ENCODE peak calls at places on chromosomes 7 and 10, in eight cellular contexts. G, P, W, E, J, I, V and A are unnamed samples. For H3K27me3, the result is how much of the 10 kb centered on the place peaks cover.

GRCh38 chr10:110168601-110169481 is 38.6 kb upstream of the MXI1 start:
- DNase-seq in G (no peak), P (peak), W (no peak), E (no peak), J (peak), I (no peak), V (no peak), A (no peak)

GRCh38 chr7:150420242-150420641 is 30.2 kb upstream of the GIMAP8 start:
- DNase-seq in G (no peak), P (no peak), W (no peak), E (no peak), J (no peak), I (no peak), V (no peak), A (no peak)

GRCh38 chr10:46293832-46294640 is 7.2 kb downstream of the ANTXRL start:
- DNase-seq in G (no peak), P (no peak), W (no peak), E (no peak), J (no peak), I (no peak), V (no peak), A (no peak)

GRCh38 chr7:158957921-158958471 is 101.6 kb downstream of the DYNC2I1 start:
- DNase-seq in G (no peak), P (peak), W (no peak), E (no peak), J (no peak), I (peak), V (no peak), A (no peak)

GRCh38 chr10:110042181-110042580 is 34.4 kb downstream of the ADD3 start:
- DNase-seq in G (peak), P (no peak), W (no peak), E (no peak), J (no peak), I (no peak), V (no peak), A (no peak)

GRCh38 chr7:45924283-45924682 is 3.2 kb upstream of the IGFBP3 start:
- DNase-seq in G (peak), P (no peak), W (no peak), E (no peak), J (no peak), I (no peak), V (no peak), A (no peak)

GRCh38 chr10:78579995-78580394 is 488.8 kb upstream of the ZMIZ1 start:
- DNase-seq in G (no peak), P (no peak), W (no peak), E (peak), J (peak), I (no peak), V (no peak), A (no peak)

GRCh38 chr10:16893664-16894063 is 76.4 kb upstream of the RSU1 start:
- DNase-seq in G (no peak), P (no peak), W (no peak), E (no peak), J (no peak), I (no peak), V (peak), A (no peak)

GRCh38 chr7:42238709-42239395 is 1.8 kb upstream of the GLI3 start:
- DNase-seq in G (peak), P (peak), W (no peak), E (peak), J (no peak), I (no peak), V (no peak), A (peak)

GRCh38 chr7:11507929-11508328 is 324.1 kb downstream of the THSD7A start:
- DNase-seq in G (no peak), P (peak), W (no peak), E (no peak), J (no peak), I (no peak), V (no peak), A (no peak)

GRCh38 chr10:102400598-102401321 is 5.3 kb downstream of the NFKB2 start:
- DNase-seq in G (no peak), P (no peak), W (no peak), E (peak), J (no peak), I (no peak), V (no peak), A (no peak)

GRCh38 chr10:35058686-35059085 is 31.5 kb downstream of the CUL2 start:
- DNase-seq in G (no peak), P (no peak), W (no peak), E (no peak), J (no peak), I (no peak), V (no peak), A (no peak)

GRCh38 chr10:77857272-77857671 is 69.3 kb downstream of the DLG5 start:
- DNase-seq in G (no peak), P (no peak), W (no peak), E (no peak), J (no peak), I (peak), V (no peak), A (no peak)

GRCh38 chr10:601356-601963 is 88.0 kb downstream of the DIP2C start:
- DNase-seq in G (no peak), P (no peak), W (no peak), E (no peak), J (no peak), I (no peak), V (no peak), A (no peak)

GRCh38 chr10:62437696-62438095 is 63.5 kb downstream of the ZNF365 start:
- DNase-seq in G (peak), P (peak), W (no peak), E (no peak), J (peak), I (no peak), V (no peak), A (no peak)

GRCh38 chr7:103547451-103548284 is 101.7 kb upstream of the SLC26A5 start:
- DNase-seq in G (no peak), P (no peak), W (no peak), E (no peak), J (no peak), I (no peak), V (no peak), A (no peak)

DNA sequence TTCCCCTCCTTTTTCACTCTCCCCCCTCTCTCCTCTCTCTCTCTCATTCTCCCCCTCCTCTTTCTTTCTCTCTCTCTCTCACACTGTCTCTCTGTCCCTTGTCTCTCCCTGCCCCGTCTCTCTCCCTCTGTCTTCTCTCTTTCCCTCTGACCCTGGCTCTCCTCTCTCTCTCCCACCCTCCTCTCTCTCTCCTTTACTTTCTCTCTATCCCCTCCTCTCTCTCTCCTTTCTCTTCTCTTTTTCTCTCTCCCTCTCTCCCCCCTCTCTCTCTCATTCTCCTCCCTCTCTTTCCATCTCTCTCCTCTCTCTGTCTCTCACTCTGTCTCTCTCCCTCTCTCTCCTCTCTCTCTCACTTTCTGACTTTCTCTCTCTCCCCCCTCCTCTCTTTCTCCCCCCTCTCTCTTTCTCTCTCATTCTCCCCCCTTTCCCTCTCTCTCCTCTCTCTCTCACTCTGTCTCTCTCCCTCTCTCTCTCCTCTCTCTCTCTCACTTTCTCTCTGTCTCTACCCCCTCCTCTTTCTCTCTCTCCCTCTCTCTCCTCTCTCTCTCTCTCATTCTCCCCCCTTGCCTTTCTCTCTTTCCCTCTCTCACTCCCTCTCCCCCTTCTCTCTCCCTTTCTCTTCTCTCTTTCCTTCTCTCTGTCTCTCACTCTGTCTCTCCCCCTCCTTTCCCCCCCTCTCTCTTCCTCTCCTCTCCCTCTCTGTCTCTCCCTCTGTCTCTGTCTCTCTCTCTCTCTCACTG is 18.9 kb upstream of the VPS37D start:
- DNase-seq in G (no peak), P (no peak), W (no peak), E (no peak), J (no peak), I (no peak), V (no peak), A (no peak)
- H3K27me3 ChIP-seq in G (half or more), P (under half), W (under half), E (under half), J (half or more), I (half or more), V (under half), A (under half)

GRCh38 chr7:157825325-157825724 is 488.5 kb downstream of the DNAJB6 start:
- DNase-seq in G (no peak), P (no peak), W (no peak), E (no peak), J (no peak), I (no peak), V (no peak), A (no peak)

GRCh38 chr7:157821959-157822687 is 485.3 kb downstream of the DNAJB6 start:
- DNase-seq in G (no peak), P (no peak), W (no peak), E (no peak), J (no peak), I (no peak), V (no peak), A (no peak)

GRCh38 chr7:157822688-157823031 is 485.9 kb downstream of the DNAJB6 start:
- DNase-seq in G (no peak), P (no peak), W (no peak), E (no peak), J (no peak), I (no peak), V (no peak), A (no peak)

GRCh38 chr7:157824819-157825121 is 488.0 kb downstream of the DNAJB6 start:
- DNase-seq in G (no peak), P (no peak), W (no peak), E (no peak), J (no peak), I (no peak), V (no peak), A (no peak)

DNA sequence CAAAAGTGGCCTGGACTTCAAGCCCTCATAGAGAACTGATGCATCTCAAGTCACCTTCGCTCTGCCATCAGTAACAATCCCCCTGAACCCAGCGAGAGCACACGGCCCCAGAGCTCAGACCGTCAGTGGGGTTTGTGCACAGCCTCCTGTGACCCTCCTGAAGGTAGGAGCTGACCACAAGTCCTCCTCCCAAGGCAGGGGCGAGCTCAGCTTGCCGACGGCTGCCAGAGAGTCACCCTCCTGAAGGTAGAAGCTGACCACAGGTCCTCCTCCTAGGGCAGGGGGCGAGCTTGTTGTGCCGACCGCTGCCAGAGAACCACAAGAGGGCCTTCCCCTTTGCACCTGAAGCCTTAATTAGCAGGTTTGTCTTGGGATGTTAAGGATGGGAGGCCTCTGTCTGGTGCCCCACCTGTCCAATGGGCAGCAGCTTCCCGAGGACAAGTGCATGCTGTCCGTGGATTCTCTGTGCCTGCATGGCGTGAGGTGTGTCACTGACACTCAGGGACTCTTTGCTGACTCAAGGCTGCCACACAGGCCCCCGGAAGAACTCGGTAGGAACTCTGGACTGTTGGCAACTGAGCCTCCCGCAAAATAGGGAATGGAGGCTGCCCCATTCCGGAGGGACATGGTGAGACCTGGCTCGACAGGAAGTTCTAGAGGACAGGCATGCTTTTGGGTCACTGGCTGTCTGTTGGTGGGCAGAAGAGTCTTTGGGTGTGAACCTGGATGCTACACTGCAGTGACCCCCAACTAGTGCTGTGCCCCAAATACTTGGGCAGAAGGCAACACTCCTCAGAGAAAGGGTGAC is 487.4 kb downstream of the DNAJB6 start:
- DNase-seq in G (no peak), P (no peak), W (no peak), E (no peak), J (no peak), I (no peak), V (no peak), A (no peak)
- H3K27me3 ChIP-seq in G (under half), P (under half), W (under half), E (under half), J (under half), I (under half), V (under half), A (under half)

DNA sequence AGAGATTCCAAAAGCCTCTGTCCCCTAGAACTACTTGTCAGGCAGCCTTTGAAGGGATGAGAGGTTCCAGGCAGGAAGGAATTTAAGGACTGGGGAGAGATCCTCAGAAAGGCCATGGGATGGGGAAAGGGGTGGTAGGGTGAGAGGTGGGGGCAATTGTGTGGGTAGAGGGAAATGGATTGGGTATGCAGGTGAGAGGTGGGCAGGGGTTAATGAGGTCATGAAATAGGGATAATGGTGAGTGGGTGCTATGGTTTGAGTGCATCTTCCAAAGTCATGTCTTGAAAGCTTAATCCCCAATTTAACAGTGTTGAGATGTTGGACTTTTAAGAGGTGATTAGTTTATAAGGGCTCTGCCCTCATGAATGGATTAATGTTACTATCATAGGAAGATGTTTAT is 383.5 kb downstream of the PLXNA4 start:
- DNase-seq in G (no peak), P (no peak), W (no peak), E (no peak), J (no peak), I (no peak), V (no peak), A (no peak)
- H3K27me3 ChIP-seq in G (under half), P (under half), W (under half), E (under half), J (under half), I (under half), V (under half), A (under half)

DNA sequence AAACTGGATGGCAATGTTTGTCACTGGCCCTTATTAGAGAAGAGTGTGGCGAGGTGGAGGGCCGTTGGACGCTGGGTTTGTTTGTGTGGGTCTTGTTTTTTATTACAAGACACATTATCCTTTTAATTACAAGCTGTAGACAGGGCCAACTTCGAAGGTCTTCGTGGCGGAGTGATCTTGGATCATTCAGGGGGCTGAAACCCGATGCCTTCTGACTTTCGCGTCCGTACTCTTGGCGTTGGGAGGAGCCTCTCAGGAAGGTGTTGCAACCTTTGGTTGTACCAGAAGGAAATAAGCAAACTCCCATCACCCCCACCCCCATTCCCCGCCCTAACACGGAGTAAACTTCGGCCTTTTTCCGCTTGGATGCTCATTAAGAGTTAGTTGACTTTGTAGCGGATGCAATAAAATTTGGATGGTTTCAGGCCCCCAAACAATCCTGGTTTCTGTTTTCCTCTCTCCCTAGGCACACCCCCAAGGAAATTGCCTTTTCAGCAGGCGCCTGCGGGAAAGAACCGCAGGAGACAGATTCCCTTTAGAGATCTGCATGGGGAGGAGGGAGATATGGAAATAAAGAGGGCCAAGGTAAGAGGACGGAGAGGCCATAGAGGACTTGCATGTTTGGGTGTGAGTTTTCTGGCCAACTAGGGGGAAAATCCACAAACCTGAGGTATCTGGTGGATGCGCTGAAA is 294.5 kb upstream of the NFE2L3 start:
- DNase-seq in G (peak), P (peak), W (no peak), E (no peak), J (no peak), I (no peak), V (no peak), A (peak)
- H3K27me3 ChIP-seq in G (under half), P (half or more), W (under half), E (under half), J (half or more), I (half or more), V (under half), A (under half)

GRCh38 chr7:139769066-139769465 is 8.7 kb downstream of the HIPK2 start:
- DNase-seq in G (no peak), P (no peak), W (no peak), E (no peak), J (no peak), I (no peak), V (no peak), A (no peak)
- H3K27me3 ChIP-seq in G (under half), P (under half), W (under half), E (under half), J (under half), I (under half), V (under half), A (under half)

DNA sequence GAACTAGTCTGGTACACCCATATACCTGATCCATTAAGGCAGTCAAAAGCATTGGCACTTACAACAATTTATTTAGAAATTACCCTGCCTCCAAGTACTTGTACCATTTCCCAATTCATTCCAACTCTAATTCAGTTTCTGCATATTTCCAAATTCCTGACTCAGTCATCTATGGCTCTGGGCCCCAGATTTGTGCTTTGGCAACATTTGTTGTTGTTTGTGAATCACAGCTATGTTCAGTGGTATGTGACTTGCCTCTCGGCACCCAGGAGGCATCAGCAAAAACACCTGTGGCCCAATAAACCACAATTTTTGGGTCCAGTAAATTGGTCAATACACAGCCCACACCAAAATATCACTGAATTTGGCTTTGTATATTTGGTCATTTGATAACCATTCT is 482.8 kb upstream of the SEMA3A start:
- DNase-seq in G (no peak), P (no peak), W (no peak), E (no peak), J (no peak), I (no peak), V (no peak), A (peak)
- H3K27me3 ChIP-seq in G (under half), P (under half), W (under half), E (under half), J (under half), I (under half), V (under half), A (under half)

DNA sequence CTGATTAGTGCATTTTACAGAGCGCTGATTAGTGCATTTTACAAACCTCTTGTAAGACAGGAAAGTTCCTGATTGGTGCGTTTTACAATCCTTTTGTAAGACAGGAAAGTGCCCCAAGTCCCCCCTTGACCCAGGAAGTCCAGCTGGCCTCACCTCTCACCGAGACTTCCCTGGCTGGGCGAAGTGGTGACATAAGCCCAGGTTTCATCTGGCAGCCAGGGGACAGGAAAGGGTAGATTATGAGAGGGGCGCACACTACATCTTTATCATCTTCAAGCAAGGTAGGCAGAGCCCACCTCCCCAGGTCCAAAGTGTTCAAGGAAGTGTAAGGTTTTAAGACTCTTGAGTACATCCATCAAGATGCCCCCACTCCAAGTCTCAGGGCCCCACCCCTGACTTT is 5.5 kb upstream of the GDF10 start:
- DNase-seq in G (no peak), P (no peak), W (no peak), E (no peak), J (no peak), I (no peak), V (no peak), A (no peak)
- H3K27me3 ChIP-seq in G (half or more), P (under half), W (under half), E (under half), J (under half), I (under half), V (under half), A (under half)